ENCODE peak calls at places on chromosome 11, in six cellular contexts. U, G, A, P, H and T are unnamed samples.

GRCh38 chr11:12066056-12066798 is 44.2 kb upstream of the MICAL2 start:
- DNase-seq in U (no peak), G (no peak), A (no peak), P (peak; percentile 89), H (no peak), T (no peak)

GRCh38 chr11:62124186-62125113 is 639 bp downstream of the INCENP start:
- DNase-seq in U (no peak), G (no peak), A (peak; percentile 52), P (no peak), H (no peak), T (peak; percentile 63)

GRCh38 chr11:116517077-116517476 is 255.7 kb downstream of the BUD13 start:
- DNase-seq in U (no peak), G (no peak), A (no peak), P (no peak), H (no peak), T (no peak)

GRCh38 chr11:131683131-131683530 is 312.7 kb downstream of the NTM start:
- DNase-seq in U (no peak), G (no peak), A (no peak), P (no peak), H (no peak), T (no peak)

GRCh38 chr11:5922749-5923426 is 19.2 kb upstream of the OR56A3 start:
- DNase-seq in U (no peak), G (no peak), A (no peak), P (no peak), H (no peak), T (peak; percentile 69)

GRCh38 chr11:1340111-1340510 is 30.7 kb upstream of the TOLLIP start:
- DNase-seq in U (no peak), G (no peak), A (no peak), P (no peak), H (no peak), T (no peak)

GRCh38 chr11:100719362-100719761 is 32.3 kb downstream of the ARHGAP42 start:
- DNase-seq in U (no peak), G (no peak), A (no peak), P (peak; percentile 8), H (no peak), T (no peak)

GRCh38 chr11:69603978-69604524 is 36.9 kb upstream of the CCND1 start:
- DNase-seq in U (no peak), G (no peak), A (no peak), P (peak; percentile 10), H (no peak), T (no peak)

GRCh38 chr11:88384004-88384677 is 46.6 kb upstream of the CTSC start:
- DNase-seq in U (no peak), G (no peak), A (no peak), P (peak; percentile 35), H (no peak), T (no peak)

GRCh38 chr11:72379384-72380131 is 54.8 kb downstream of the CLPB start:
- DNase-seq in U (no peak), G (no peak), A (no peak), P (no peak), H (no peak), T (no peak)

GRCh38 chr11:117973446-117973922 is 12.7 kb upstream of the IL10RA start:
- DNase-seq in U (no peak), G (no peak), A (no peak), P (no peak), H (no peak), T (no peak)

GRCh38 chr11:7688238-7688826 is 15.0 kb upstream of the CYB5R2 start:
- DNase-seq in U (no peak), G (no peak), A (peak; percentile 24), P (peak; percentile 57), H (peak; percentile 54), T (peak; percentile 48)

GRCh38 chr11:100576044-100577021 is 110.8 kb upstream of the ARHGAP42 start:
- DNase-seq in U (no peak), G (no peak), A (peak; percentile 25), P (peak; percentile 76), H (peak; percentile 54), T (peak; percentile 68)

GRCh38 chr11:75420224-75421034 is 12.6 kb downstream of the KLHL35 start:
- DNase-seq in U (no peak), G (no peak), A (no peak), P (no peak), H (no peak), T (no peak)

GRCh38 chr11:134684576-134684975 is 272.5 kb upstream of the B3GAT1 start:
- DNase-seq in U (no peak), G (no peak), A (no peak), P (no peak), H (no peak), T (no peak)

GRCh38 chr11:6596237-6596877 is 7.1 kb downstream of the RRP8 start:
- DNase-seq in U (no peak), G (no peak), A (no peak), P (no peak), H (peak; percentile 58), T (no peak)